ENCODE peak calls at places on chromosomes 5 and 9, in four cellular contexts. K is lower leg skin; Y is heart right ventricle; T is CD4-positive, alpha-beta T cell. Q is an unnamed sample.

GRCh38 chr5:22621084-22621483 is 232.1 kb downstream of the CDH12 start:
- DNase-seq in T (no peak), Y (no peak), K (no peak), Q (no peak)

GRCh38 chr9:122180633-122181032 is 20.9 kb downstream of the MORN5 start:
- DNase-seq in Y (no peak), T (no peak), K (no peak), Q (no peak)

GRCh38 chr5:149893403-149893931 is 51.1 kb downstream of the PDE6A start:
- DNase-seq in K (no peak), T (no peak), Y (no peak), Q (no peak)

GRCh38 chr9:124284940-124285441 is 27.2 kb downstream of the NEK6 start:
- DNase-seq in K (no peak), T (no peak), Y (no peak), Q (no peak)

GRCh38 chr5:83924891-83925290 is 204.2 kb upstream of the HAPLN1 start:
- DNase-seq in T (no peak), Y (no peak), K (no peak), Q (no peak)

GRCh38 chr9:74609671-74610416 is 112.7 kb downstream of the RORB start:
- DNase-seq in Y (no peak), K (no peak), T (no peak), Q (no peak)

GRCh38 chr9:100368672-100369071 is 15.9 kb upstream of the TEX10 start:
- DNase-seq in T (no peak), Y (no peak), K (no peak), Q (no peak)

GRCh38 chr9:133210609-133211008 is 1.6 kb upstream of the OBP2B start:
- DNase-seq in T (no peak), Y (no peak), K (no peak), Q (no peak)

GRCh38 chr5:74200560-74200959 is 440.0 kb downstream of the ENC1 start:
- DNase-seq in T (no peak), K (no peak), Y (no peak), Q (no peak)

GRCh38 chr5:157558089-157558595 is 17.4 kb downstream of the ADAM19 start:
- DNase-seq in K (no peak), Y (no peak), T (no peak), Q (no peak)

GRCh38 chr9:27572918-27573698 is at the start of gene C9orf72:
- DNase-seq in Y (peak; percentile 84), T (peak; percentile 86), K (no peak), Q (peak; percentile 52)

GRCh38 chr9:112037281-112038016 is 137.6 kb downstream of the SUSD1 start:
- DNase-seq in K (no peak), T (peak; percentile 77), Y (no peak), Q (no peak)

GRCh38 chr5:130578354-130578753 is 586.7 kb downstream of the HINT1 start:
- DNase-seq in T (no peak), K (no peak), Y (no peak), Q (no peak)

GRCh38 chr9:134059188-134059641 is 8.6 kb downstream of the BRD3 start:
- DNase-seq in K (no peak), Y (no peak), T (no peak), Q (no peak)

GRCh38 chr5:33738097-33738496 is 153.7 kb downstream of the ADAMTS12 start:
- DNase-seq in T (no peak), Y (no peak), K (no peak), Q (no peak)

GRCh38 chr9:92963831-92964606 is 16.7 kb downstream of the FGD3 start:
- DNase-seq in Y (no peak), K (no peak), T (peak; percentile 75), Q (no peak)

GRCh38 chr9:123338710-123339665 is 17.0 kb upstream of the CRB2 start:
- DNase-seq in T (peak; percentile 25), Y (peak; percentile 34), K (no peak), Q (no peak)

GRCh38 chr5:150490296-150490669 is 17.6 kb upstream of the NDST1 start:
- DNase-seq in K (no peak), Y (no peak), T (no peak), Q (no peak)

GRCh38 chr5:60404171-60404570 is 295.8 kb downstream of the DEPDC1B start:
- DNase-seq in T (no peak), Y (no peak), K (no peak), Q (no peak)

GRCh38 chr9:69264526-69264925 is 60.5 kb upstream of the ENTREP1 start:
- DNase-seq in K (no peak), Y (no peak), T (no peak), Q (no peak)

GRCh38 chr5:19322716-19323485 is 665.1 kb downstream of the CDH18 start:
- DNase-seq in K (peak; percentile 45), T (no peak), Y (no peak), Q (no peak)

GRCh38 chr5:112854651-112855050 is 6.4 kb upstream of the SRP19 start:
- DNase-seq in K (no peak), T (no peak), Y (no peak), Q (no peak)
- TF ChIP-seq CTCF in K (no peak), T (no peak), Y (no peak), Q (no peak)

DNA sequence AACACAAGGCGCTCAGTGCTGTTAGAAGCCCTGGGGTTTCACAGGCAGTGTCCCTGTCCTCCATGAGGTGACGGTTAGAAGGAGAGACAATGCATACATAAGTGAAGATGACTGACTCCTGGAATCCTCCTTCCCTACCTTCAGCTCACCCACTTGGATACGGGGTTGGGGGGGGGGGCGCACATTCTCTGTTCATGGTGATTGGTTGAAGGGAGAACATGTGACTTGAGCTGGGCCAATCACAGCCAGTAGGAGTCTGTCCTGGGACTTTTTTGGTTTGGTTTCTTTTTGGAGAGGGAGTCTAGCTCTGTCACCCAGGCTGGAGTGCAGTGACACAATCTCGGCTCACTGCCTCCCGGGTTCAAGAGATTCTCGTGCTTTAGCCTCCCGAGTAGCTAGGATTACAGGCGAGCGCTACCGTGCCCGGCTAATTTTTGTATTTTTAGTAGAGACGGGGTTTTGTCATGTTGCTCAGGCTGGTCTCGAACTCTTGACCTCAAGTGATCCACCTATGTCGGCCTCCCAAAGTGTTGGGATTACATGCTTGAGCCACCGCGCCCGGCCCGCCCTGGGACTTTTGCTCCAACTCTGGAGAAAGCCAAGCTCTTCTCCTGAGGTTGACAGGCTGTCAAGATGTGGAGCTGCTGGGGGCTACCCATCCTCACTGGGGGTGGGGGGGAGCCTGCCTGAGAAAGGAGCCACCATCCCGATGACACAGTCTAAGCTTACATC is 30.8 kb downstream of the SH3PXD2B start:
- DNase-seq in K (no peak), T (no peak), Y (no peak), Q (no peak)
- TF ChIP-seq CTCF in K (no peak), T (no peak), Y (no peak), Q (no peak)

GRCh38 chr5:143106175-143106574 is 297.3 kb downstream of the NR3C1 start:
- DNase-seq in Y (peak; percentile 20), T (no peak), K (no peak), Q (no peak)
- TF ChIP-seq CTCF in Y (peak; percentile 27), T (no peak), K (no peak), Q (no peak)

GRCh38 chr5:107937198-107937597 is 266.5 kb upstream of the EFNA5 start:
- DNase-seq in Y (no peak), K (no peak), T (no peak), Q (no peak)

GRCh38 chr5:107937710-107938355 is 267.1 kb upstream of the EFNA5 start:
- DNase-seq in K (no peak), Y (no peak), T (no peak), Q (no peak)

GRCh38 chr5:107935641-107936040 is 264.9 kb upstream of the EFNA5 start:
- DNase-seq in Y (no peak), K (no peak), T (no peak), Q (no peak)

GRCh38 chr5:107933326-107933725 is 262.6 kb upstream of the EFNA5 start:
- DNase-seq in K (no peak), T (no peak), Y (no peak), Q (no peak)

GRCh38 chr5:107936532-107936931 is 265.8 kb upstream of the EFNA5 start:
- DNase-seq in Y (no peak), K (no peak), T (no peak), Q (no peak)
- TF ChIP-seq CTCF in Y (no peak), K (no peak), T (no peak), Q (no peak)

GRCh38 chr5:5886353-5886752 is 463.9 kb downstream of the ICE1 start:
- DNase-seq in Y (no peak), T (no peak), K (no peak), Q (no peak)

GRCh38 chr5:5887818-5888217 is 465.3 kb downstream of the ICE1 start:
- DNase-seq in K (no peak), T (no peak), Y (no peak), Q (no peak)

GRCh38 chr5:5884593-5884992 is 462.1 kb downstream of the ICE1 start:
- DNase-seq in K (no peak), Y (no peak), T (no peak), Q (no peak)

GRCh38 chr5:5885782-5886181 is 463.3 kb downstream of the ICE1 start:
- DNase-seq in Y (no peak), K (no peak), T (no peak), Q (no peak)

DNA sequence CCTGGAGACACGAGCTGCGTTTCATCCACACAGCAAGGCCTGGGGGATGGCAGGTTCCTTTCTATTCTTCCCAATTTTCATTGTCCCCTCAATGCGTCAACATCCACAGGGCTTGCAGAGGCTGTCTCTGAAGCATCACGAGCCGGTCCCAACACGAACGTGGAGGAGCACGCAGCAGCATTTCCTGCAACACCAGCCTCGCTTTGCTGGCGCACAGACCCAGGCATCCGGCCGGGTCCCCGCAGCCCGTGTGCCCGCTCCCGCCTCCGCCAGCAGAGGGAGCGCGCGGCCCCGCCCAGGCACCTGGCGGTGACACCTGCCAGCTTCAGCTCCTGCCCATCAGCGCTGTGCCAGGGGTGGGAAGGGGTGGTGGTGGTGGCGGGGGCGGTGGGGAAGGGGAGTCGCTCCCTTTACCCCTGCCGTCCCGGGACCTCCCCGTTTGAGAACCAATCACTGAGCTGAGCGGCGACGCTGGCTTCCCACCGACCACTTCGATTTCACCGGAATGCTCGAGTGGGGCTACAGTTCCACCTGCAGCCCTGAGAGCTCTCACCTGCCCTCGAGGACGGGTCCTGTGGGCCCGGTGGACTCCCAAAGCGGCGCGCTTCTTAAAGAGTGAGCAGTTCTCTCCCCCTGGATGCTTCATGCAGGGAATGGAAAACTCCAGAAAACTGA is 464.5 kb downstream of the ICE1 start:
- DNase-seq in T (no peak), K (no peak), Y (peak; percentile 17), Q (no peak)
- TF ChIP-seq CTCF in T (no peak), K (no peak), Y (peak; percentile 59), Q (no peak)

GRCh38 chr9:2622361-2623045 is 916 bp downstream of the VLDLR start:
- DNase-seq in Y (peak; percentile 36), K (no peak), T (no peak), Q (no peak)
- TF ChIP-seq CTCF in Y (no peak), K (no peak), T (no peak), Q (no peak)

DNA sequence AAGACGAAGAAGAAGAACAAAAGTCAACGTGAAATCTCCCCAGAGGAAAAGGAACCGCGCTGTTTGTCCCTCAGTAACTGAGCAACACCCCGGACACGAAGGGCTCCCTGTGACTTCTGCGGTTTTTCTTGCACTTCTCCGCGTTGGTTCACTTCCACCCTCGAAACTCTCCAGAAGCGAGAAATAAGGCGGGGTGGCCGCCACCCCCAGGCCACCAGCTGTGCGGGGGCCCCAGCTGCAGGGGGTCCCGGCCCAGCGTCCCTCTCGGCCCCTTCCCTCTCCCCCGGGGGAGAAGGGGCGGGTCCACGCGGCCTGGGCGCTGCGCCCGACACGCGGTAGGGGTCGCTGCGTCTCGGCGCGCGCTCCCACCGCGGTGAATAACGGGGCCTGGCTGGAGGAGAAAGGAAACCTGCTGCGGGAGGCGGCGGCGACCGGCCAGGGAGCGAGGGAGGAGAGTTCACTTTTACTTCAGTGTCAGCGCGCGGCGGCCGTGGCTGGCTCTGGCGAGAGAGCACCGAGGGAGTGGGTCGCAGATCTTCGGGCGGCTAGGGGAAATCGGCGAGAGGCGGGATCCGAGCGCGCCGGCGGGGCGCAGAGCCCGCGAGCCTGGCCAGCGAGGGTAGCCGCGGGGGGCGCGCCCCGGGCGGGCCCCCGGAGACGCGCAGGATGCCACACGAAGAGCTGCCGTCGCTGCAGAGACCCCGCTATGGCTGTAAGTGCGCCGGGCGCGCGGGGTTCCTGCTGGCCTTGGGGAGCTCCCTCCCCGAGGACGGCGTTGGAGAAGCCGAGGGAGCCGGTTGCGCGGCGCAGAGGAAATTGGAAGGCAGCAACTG is at the start of gene IQGAP2:
- DNase-seq in T (peak; percentile 90), Y (peak; percentile 69), K (peak; percentile 58), Q (no peak)
- TF ChIP-seq CTCF in T (peak; percentile 78), Y (peak; percentile 83), K (peak; percentile 24), Q (no peak)

Q was measured in omental fat pad.